ENCODE peak calls at places on chromosomes 6 and 20, in six cellular contexts. One of them, this sample, is unnamed.

GRCh38 chr20:25005661-25006060 is 13.1 kb upstream of the APMAP start:
- DNase-seq in K562: no peak
- DNase-seq in HepG2: no peak
- DNase-seq in GM12891: no peak
- DNase-seq in H1: no peak
- DNase-seq in GM12878: no peak
- DNase-seq in this sample: no peak

GRCh38 chr20:63064310-63064709 is 57.5 kb upstream of the BHLHE23 start:
- DNase-seq in K562: no peak
- DNase-seq in HepG2: no peak
- DNase-seq in GM12891: no peak
- DNase-seq in H1: no peak
- DNase-seq in GM12878: no peak
- DNase-seq in this sample: no peak

GRCh38 chr20:34859826-34860545 is 12.7 kb downstream of the GGT7 start:
- DNase-seq in K562: no peak
- DNase-seq in HepG2: no peak
- DNase-seq in GM12891: no peak
- DNase-seq in H1: no peak
- DNase-seq in GM12878: no peak
- DNase-seq in this sample: no peak

GRCh38 chr20:35129647-35130069 is 17.5 kb downstream of the EDEM2 start:
- DNase-seq in K562: no peak
- DNase-seq in HepG2: peak; percentile 75
- DNase-seq in GM12891: no peak
- DNase-seq in H1: no peak
- DNase-seq in GM12878: no peak
- DNase-seq in this sample: no peak

GRCh38 chr6:17871169-17871479 is 116.3 kb downstream of the KIF13A start:
- DNase-seq in K562: no peak
- DNase-seq in HepG2: no peak
- DNase-seq in GM12891: no peak
- DNase-seq in H1: no peak
- DNase-seq in GM12878: no peak
- DNase-seq in this sample: no peak

GRCh38 chr6:153032255-153032882 is 29.9 kb upstream of the MTRF1L start:
- DNase-seq in K562: peak; percentile 30
- DNase-seq in HepG2: peak; percentile 22
- DNase-seq in GM12891: no peak
- DNase-seq in H1: no peak
- DNase-seq in GM12878: no peak
- DNase-seq in this sample: no peak

GRCh38 chr6:53827485-53827884 is 32.7 kb downstream of the LRRC1 start:
- DNase-seq in K562: no peak
- DNase-seq in HepG2: no peak
- DNase-seq in GM12891: no peak
- DNase-seq in H1: no peak
- DNase-seq in GM12878: no peak
- DNase-seq in this sample: no peak

GRCh38 chr20:38222231-38222922 is 38.2 kb downstream of the KIAA1755 start:
- DNase-seq in K562: peak; percentile 78
- DNase-seq in HepG2: peak; percentile 71
- DNase-seq in GM12891: peak; percentile 66
- DNase-seq in H1: no peak
- DNase-seq in GM12878: no peak
- DNase-seq in this sample: peak; percentile 61

GRCh38 chr6:30494275-30494990 is 5.1 kb downstream of the HLA-E start:
- DNase-seq in K562: no peak
- DNase-seq in HepG2: no peak
- DNase-seq in GM12891: no peak
- DNase-seq in H1: no peak
- DNase-seq in GM12878: no peak
- DNase-seq in this sample: no peak

GRCh38 chr6:159400806-159401205 is 231.6 kb downstream of the FNDC1 start:
- DNase-seq in K562: no peak
- DNase-seq in HepG2: no peak
- DNase-seq in GM12891: no peak
- DNase-seq in H1: no peak
- DNase-seq in GM12878: no peak
- DNase-seq in this sample: no peak

GRCh38 chr6:128432394-128432793 is 88.0 kb downstream of the PTPRK start:
- DNase-seq in K562: no peak
- DNase-seq in HepG2: no peak
- DNase-seq in GM12891: no peak
- DNase-seq in H1: no peak
- DNase-seq in GM12878: no peak
- DNase-seq in this sample: no peak

GRCh38 chr20:19257865-19258264 is 45.4 kb downstream of the SLC24A3 start:
- DNase-seq in K562: no peak
- DNase-seq in HepG2: no peak
- DNase-seq in GM12891: no peak
- DNase-seq in H1: no peak
- DNase-seq in GM12878: no peak
- DNase-seq in this sample: no peak

GRCh38 chr6:22149081-22149480 is 147.8 kb downstream of the PRL start:
- DNase-seq in K562: no peak
- DNase-seq in HepG2: no peak
- DNase-seq in GM12891: no peak
- DNase-seq in H1: no peak
- DNase-seq in GM12878: no peak
- DNase-seq in this sample: no peak

GRCh38 chr20:62266340-62266739 is 28.0 kb downstream of the OSBPL2 start:
- DNase-seq in K562: peak; percentile 36
- DNase-seq in HepG2: peak; percentile 39
- DNase-seq in GM12891: no peak
- DNase-seq in H1: no peak
- DNase-seq in GM12878: no peak
- DNase-seq in this sample: no peak

GRCh38 chr6:21033095-21033494 is 498.8 kb downstream of the CDKAL1 start:
- DNase-seq in K562: no peak
- DNase-seq in HepG2: no peak
- DNase-seq in GM12891: no peak
- DNase-seq in H1: no peak
- DNase-seq in GM12878: no peak
- DNase-seq in this sample: no peak

GRCh38 chr6:144955853-144956252 is 670.7 kb downstream of the UTRN start:
- DNase-seq in K562: no peak
- DNase-seq in HepG2: no peak
- DNase-seq in GM12891: no peak
- DNase-seq in H1: no peak
- DNase-seq in GM12878: no peak
- DNase-seq in this sample: no peak

GRCh38 chr6:136793348-136793747 is 1.1 kb upstream of the MAP3K5 start:
- DNase-seq in K562: no peak
- DNase-seq in HepG2: no peak
- DNase-seq in GM12891: no peak
- DNase-seq in H1: no peak
- DNase-seq in GM12878: no peak
- DNase-seq in this sample: no peak

GRCh38 chr6:136790411-136791295 is 1.6 kb downstream of the MAP3K5 start:
- DNase-seq in K562: no peak
- DNase-seq in HepG2: no peak
- DNase-seq in GM12891: no peak
- DNase-seq in H1: no peak
- DNase-seq in GM12878: no peak
- DNase-seq in this sample: no peak

GRCh38 chr6:136792066-136792944 is at the start of gene MAP3K5:
- DNase-seq in K562: peak; percentile 94
- DNase-seq in HepG2: peak; percentile 33
- DNase-seq in GM12891: no peak
- DNase-seq in H1: no peak
- DNase-seq in GM12878: no peak
- DNase-seq in this sample: peak; percentile 40

GRCh38 chr6:136792945-136793289 is 640 bp upstream of the MAP3K5 start:
- DNase-seq in K562: peak; percentile 95
- DNase-seq in HepG2: peak; percentile 21
- DNase-seq in GM12891: no peak
- DNase-seq in H1: no peak
- DNase-seq in GM12878: no peak
- DNase-seq in this sample: peak; percentile 45

GRCh38 chr6:136791296-136792065 is 796 bp downstream of the MAP3K5 start:
- DNase-seq in K562: peak; percentile 87
- DNase-seq in HepG2: no peak
- DNase-seq in GM12891: no peak
- DNase-seq in H1: no peak
- DNase-seq in GM12878: peak; percentile 89
- DNase-seq in this sample: no peak
- TF ChIP-seq POLR2AphosphoS5 in K562: peak; percentile 24
- TF ChIP-seq POLR2AphosphoS5 in HepG2: no peak
- TF ChIP-seq POLR2AphosphoS5 in GM12891: peak; percentile 94
- TF ChIP-seq POLR2AphosphoS5 in H1: no peak
- TF ChIP-seq POLR2AphosphoS5 in GM12878: peak; percentile 98
- TF ChIP-seq POLR2AphosphoS5 in this sample: peak; percentile 72

GRCh38 chr20:10538768-10539167 is 103.7 kb downstream of the SLX4IP start:
- DNase-seq in K562: no peak
- DNase-seq in HepG2: no peak
- DNase-seq in GM12891: no peak
- DNase-seq in H1: no peak
- DNase-seq in GM12878: no peak
- DNase-seq in this sample: no peak

GRCh38 chr20:10532351-10532750 is 97.2 kb downstream of the SLX4IP start:
- DNase-seq in K562: no peak
- DNase-seq in HepG2: no peak
- DNase-seq in GM12891: no peak
- DNase-seq in H1: no peak
- DNase-seq in GM12878: no peak
- DNase-seq in this sample: no peak

GRCh38 chr20:10537850-10538480 is 102.9 kb downstream of the SLX4IP start:
- DNase-seq in K562: no peak
- DNase-seq in HepG2: no peak
- DNase-seq in GM12891: no peak
- DNase-seq in H1: no peak
- DNase-seq in GM12878: no peak
- DNase-seq in this sample: no peak

GRCh38 chr20:10539818-10540553 is 104.9 kb downstream of the SLX4IP start:
- DNase-seq in K562: no peak
- DNase-seq in HepG2: no peak
- DNase-seq in GM12891: no peak
- DNase-seq in H1: no peak
- DNase-seq in GM12878: no peak
- DNase-seq in this sample: no peak

DNA sequence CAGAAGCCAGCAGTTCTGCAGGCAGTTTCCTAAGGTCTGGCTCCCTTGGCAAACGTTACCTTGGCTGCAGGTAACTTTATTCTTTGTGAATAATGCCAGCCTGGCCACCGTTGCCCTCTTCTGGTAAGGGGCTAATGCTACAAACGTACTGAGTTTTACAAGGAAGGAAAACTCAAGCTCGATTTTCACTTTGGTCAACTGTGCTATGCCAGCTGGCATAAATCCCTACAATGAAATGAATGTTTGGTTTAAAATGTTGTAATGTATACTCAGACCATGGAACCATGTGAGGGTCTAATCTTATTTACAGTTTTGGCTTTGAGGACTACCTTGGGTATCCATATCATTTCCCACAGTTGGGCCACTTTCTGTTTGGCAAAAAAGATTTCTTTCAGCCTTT is 101.4 kb downstream of the SLX4IP start:
- DNase-seq in K562: no peak
- DNase-seq in HepG2: peak; percentile 61
- DNase-seq in GM12891: no peak
- DNase-seq in H1: peak; percentile 47
- DNase-seq in GM12878: no peak
- DNase-seq in this sample: no peak
- TF ChIP-seq POLR2A in K562: no peak
- TF ChIP-seq POLR2A in HepG2: no peak
- TF ChIP-seq POLR2A in GM12891: no peak
- TF ChIP-seq POLR2A in H1: no peak
- TF ChIP-seq POLR2A in GM12878: no peak
- TF ChIP-seq POLR2A in this sample: no peak

DNA sequence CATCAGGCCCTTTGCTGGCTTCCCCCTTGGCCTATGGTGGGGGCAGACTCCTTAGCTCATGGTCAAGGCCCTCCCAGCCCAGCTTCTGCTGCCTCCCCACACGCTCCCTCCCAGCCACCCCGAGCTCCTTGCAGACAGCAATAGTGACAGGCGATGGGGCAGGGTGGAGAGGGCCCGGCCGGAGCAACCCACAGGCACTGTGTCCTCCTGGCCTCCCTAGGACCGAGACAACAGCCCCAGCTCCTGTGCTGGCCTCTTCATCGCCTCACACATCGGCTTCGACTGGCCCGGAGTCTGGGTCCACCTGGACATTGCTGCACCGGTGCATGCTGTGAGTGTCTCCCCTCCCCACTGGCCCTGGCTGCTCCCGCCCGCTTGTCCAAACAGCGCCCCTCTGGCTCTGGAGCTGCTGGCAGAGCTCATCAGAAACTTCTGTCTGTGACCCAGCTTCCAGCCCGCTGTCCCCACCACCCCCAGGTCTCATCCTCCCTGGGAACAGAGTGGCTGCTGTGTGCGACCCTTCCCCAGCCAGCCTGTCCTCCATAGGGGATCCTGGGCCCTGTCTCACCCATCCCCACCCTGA is 21.8 kb downstream of the NPEPL1 start:
- DNase-seq in K562: no peak
- DNase-seq in HepG2: no peak
- DNase-seq in GM12891: peak; percentile 6
- DNase-seq in H1: no peak
- DNase-seq in GM12878: no peak
- DNase-seq in this sample: peak; percentile 13
- TF ChIP-seq TAF1 in K562: no peak
- TF ChIP-seq TAF1 in HepG2: no peak
- TF ChIP-seq TAF1 in GM12891: no peak
- TF ChIP-seq TAF1 in H1: no peak
- TF ChIP-seq TAF1 in GM12878: no peak
- TF ChIP-seq TAF1 in this sample: no peak

GRCh38 chr20:47571426-47571825 is 69.7 kb downstream of the NCOA3 start:
- DNase-seq in K562: no peak
- DNase-seq in HepG2: no peak
- DNase-seq in GM12891: no peak
- DNase-seq in H1: no peak
- DNase-seq in GM12878: no peak
- DNase-seq in this sample: no peak

GRCh38 chr20:47566269-47566668 is 64.6 kb downstream of the NCOA3 start:
- DNase-seq in K562: no peak
- DNase-seq in HepG2: no peak
- DNase-seq in GM12891: no peak
- DNase-seq in H1: no peak
- DNase-seq in GM12878: no peak
- DNase-seq in this sample: no peak

GRCh38 chr20:47568837-47569410 is 67.2 kb downstream of the NCOA3 start:
- DNase-seq in K562: no peak
- DNase-seq in HepG2: no peak
- DNase-seq in GM12891: no peak
- DNase-seq in H1: no peak
- DNase-seq in GM12878: no peak
- DNase-seq in this sample: no peak

GRCh38 chr20:47572105-47572729 is 70.5 kb downstream of the NCOA3 start:
- DNase-seq in K562: no peak
- DNase-seq in HepG2: no peak
- DNase-seq in GM12891: no peak
- DNase-seq in H1: no peak
- DNase-seq in GM12878: no peak
- DNase-seq in this sample: no peak

DNA sequence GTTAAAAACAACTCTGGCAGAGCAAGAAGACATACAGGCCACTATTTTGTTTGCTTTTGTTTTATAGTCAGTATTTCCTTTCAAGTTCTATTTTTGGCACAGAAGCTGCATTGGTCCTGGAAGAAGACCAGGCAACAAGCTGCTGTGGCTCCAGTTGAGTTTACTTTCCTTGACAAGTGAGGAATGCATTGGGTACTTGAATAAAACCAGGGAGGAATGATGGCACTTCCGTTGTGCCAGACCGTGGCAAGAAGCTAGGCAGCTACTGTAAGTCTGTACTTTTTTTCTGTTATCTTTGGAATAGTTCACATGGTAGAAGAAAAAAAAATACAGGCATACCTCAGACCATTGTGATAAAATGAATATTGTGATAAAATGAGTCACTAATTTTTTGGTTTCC is 66.3 kb downstream of the NCOA3 start:
- DNase-seq in K562: no peak
- DNase-seq in HepG2: peak; percentile 32
- DNase-seq in GM12891: no peak
- DNase-seq in H1: no peak
- DNase-seq in GM12878: no peak
- DNase-seq in this sample: no peak
- TF ChIP-seq POLR2AphosphoS5 in K562: no peak
- TF ChIP-seq POLR2AphosphoS5 in HepG2: no peak
- TF ChIP-seq POLR2AphosphoS5 in GM12891: no peak
- TF ChIP-seq POLR2AphosphoS5 in H1: no peak
- TF ChIP-seq POLR2AphosphoS5 in GM12878: no peak
- TF ChIP-seq POLR2AphosphoS5 in this sample: no peak